ENCODE peak calls at places on chromosomes 1 and 21, in eight cellular contexts. One of them, this sample, is unnamed.

GRCh38 chr1:53889304-53890298 is at the start of gene YIPF1:
- DNase-seq in iPS-NIHi11: peak
- DNase-seq in spleen: peak
- DNase-seq in Daoy: peak
- DNase-seq in HFFc6: peak
- DNase-seq in CD8-positive, alpha-beta T cell: peak
- DNase-seq in right cardiac atrium: peak
- DNase-seq in activated naive CD8-positive, alpha-beta T cell treated with anti-CD3 and anti-CD28 coated beads, Interleukin-2, amount 10 ng/mL, durations not matched to agents 7 days and 5 days: peak
- DNase-seq in this sample: peak

GRCh38 chr1:98749152-98749756 is 87.7 kb downstream of the SNX7 start:
- DNase-seq in iPS-NIHi11: no peak
- DNase-seq in spleen: no peak
- DNase-seq in Daoy: no peak
- DNase-seq in HFFc6: peak
- DNase-seq in CD8-positive, alpha-beta T cell: no peak
- DNase-seq in right cardiac atrium: no peak
- DNase-seq in activated naive CD8-positive, alpha-beta T cell treated with anti-CD3 and anti-CD28 coated beads, Interleukin-2, amount 10 ng/mL, durations not matched to agents 7 days and 5 days: no peak
- DNase-seq in this sample: no peak

GRCh38 chr1:234326493-234327366 is 46.5 kb upstream of the COA6 start:
- DNase-seq in iPS-NIHi11: peak
- DNase-seq in spleen: no peak
- DNase-seq in Daoy: peak
- DNase-seq in HFFc6: peak
- DNase-seq in CD8-positive, alpha-beta T cell: peak
- DNase-seq in right cardiac atrium: peak
- DNase-seq in activated naive CD8-positive, alpha-beta T cell treated with anti-CD3 and anti-CD28 coated beads, Interleukin-2, amount 10 ng/mL, durations not matched to agents 7 days and 5 days: peak
- DNase-seq in this sample: peak

GRCh38 chr1:191752342-191752741 is 405.9 kb upstream of the RGS18 start:
- DNase-seq in iPS-NIHi11: no peak
- DNase-seq in spleen: no peak
- DNase-seq in Daoy: no peak
- DNase-seq in HFFc6: no peak
- DNase-seq in CD8-positive, alpha-beta T cell: no peak
- DNase-seq in right cardiac atrium: no peak
- DNase-seq in activated naive CD8-positive, alpha-beta T cell treated with anti-CD3 and anti-CD28 coated beads, Interleukin-2, amount 10 ng/mL, durations not matched to agents 7 days and 5 days: no peak
- DNase-seq in this sample: no peak

GRCh38 chr1:243842978-243843490 is 7.0 kb downstream of the AKT3 start:
- DNase-seq in iPS-NIHi11: no peak
- DNase-seq in spleen: no peak
- DNase-seq in Daoy: peak
- DNase-seq in HFFc6: peak
- DNase-seq in CD8-positive, alpha-beta T cell: no peak
- DNase-seq in right cardiac atrium: no peak
- DNase-seq in activated naive CD8-positive, alpha-beta T cell treated with anti-CD3 and anti-CD28 coated beads, Interleukin-2, amount 10 ng/mL, durations not matched to agents 7 days and 5 days: no peak
- DNase-seq in this sample: no peak

GRCh38 chr1:91527781-91528180 is 27.1 kb downstream of the CDC7 start:
- DNase-seq in iPS-NIHi11: no peak
- DNase-seq in spleen: no peak
- DNase-seq in Daoy: no peak
- DNase-seq in HFFc6: no peak
- DNase-seq in CD8-positive, alpha-beta T cell: no peak
- DNase-seq in right cardiac atrium: no peak
- DNase-seq in activated naive CD8-positive, alpha-beta T cell treated with anti-CD3 and anti-CD28 coated beads, Interleukin-2, amount 10 ng/mL, durations not matched to agents 7 days and 5 days: no peak
- DNase-seq in this sample: no peak

GRCh38 chr1:63873751-63874150 is 99.9 kb downstream of the ROR1 start:
- DNase-seq in iPS-NIHi11: no peak
- DNase-seq in spleen: no peak
- DNase-seq in Daoy: peak
- DNase-seq in HFFc6: peak
- DNase-seq in CD8-positive, alpha-beta T cell: no peak
- DNase-seq in right cardiac atrium: no peak
- DNase-seq in activated naive CD8-positive, alpha-beta T cell treated with anti-CD3 and anti-CD28 coated beads, Interleukin-2, amount 10 ng/mL, durations not matched to agents 7 days and 5 days: no peak
- DNase-seq in this sample: no peak

GRCh38 chr1:234509457-234510328 is 30.7 kb upstream of the TARBP1 start:
- DNase-seq in iPS-NIHi11: no peak
- DNase-seq in spleen: no peak
- DNase-seq in Daoy: no peak
- DNase-seq in HFFc6: no peak
- DNase-seq in CD8-positive, alpha-beta T cell: no peak
- DNase-seq in right cardiac atrium: no peak
- DNase-seq in activated naive CD8-positive, alpha-beta T cell treated with anti-CD3 and anti-CD28 coated beads, Interleukin-2, amount 10 ng/mL, durations not matched to agents 7 days and 5 days: no peak
- DNase-seq in this sample: no peak

GRCh38 chr1:56326056-56326455 is 253.3 kb downstream of the PLPP3 start:
- DNase-seq in iPS-NIHi11: no peak
- DNase-seq in spleen: no peak
- DNase-seq in Daoy: no peak
- DNase-seq in HFFc6: no peak
- DNase-seq in CD8-positive, alpha-beta T cell: no peak
- DNase-seq in right cardiac atrium: no peak
- DNase-seq in activated naive CD8-positive, alpha-beta T cell treated with anti-CD3 and anti-CD28 coated beads, Interleukin-2, amount 10 ng/mL, durations not matched to agents 7 days and 5 days: no peak
- DNase-seq in this sample: no peak

GRCh38 chr1:230186874-230187273 is 119.8 kb downstream of the GALNT2 start:
- DNase-seq in iPS-NIHi11: no peak
- DNase-seq in spleen: no peak
- DNase-seq in Daoy: no peak
- DNase-seq in HFFc6: no peak
- DNase-seq in CD8-positive, alpha-beta T cell: no peak
- DNase-seq in right cardiac atrium: no peak
- DNase-seq in activated naive CD8-positive, alpha-beta T cell treated with anti-CD3 and anti-CD28 coated beads, Interleukin-2, amount 10 ng/mL, durations not matched to agents 7 days and 5 days: no peak
- DNase-seq in this sample: no peak

GRCh38 chr1:178341218-178341956 is 155.4 kb downstream of the CLEC20A start:
- DNase-seq in iPS-NIHi11: peak
- DNase-seq in spleen: no peak
- DNase-seq in Daoy: peak
- DNase-seq in HFFc6: peak
- DNase-seq in CD8-positive, alpha-beta T cell: no peak
- DNase-seq in right cardiac atrium: peak
- DNase-seq in activated naive CD8-positive, alpha-beta T cell treated with anti-CD3 and anti-CD28 coated beads, Interleukin-2, amount 10 ng/mL, durations not matched to agents 7 days and 5 days: no peak
- DNase-seq in this sample: no peak

GRCh38 chr21:25565272-25566199 is 41.7 kb downstream of the MRPL39 start:
- DNase-seq in iPS-NIHi11: no peak
- DNase-seq in spleen: no peak
- DNase-seq in Daoy: no peak
- DNase-seq in HFFc6: no peak
- DNase-seq in CD8-positive, alpha-beta T cell: no peak
- DNase-seq in right cardiac atrium: no peak
- DNase-seq in activated naive CD8-positive, alpha-beta T cell treated with anti-CD3 and anti-CD28 coated beads, Interleukin-2, amount 10 ng/mL, durations not matched to agents 7 days and 5 days: no peak
- DNase-seq in this sample: no peak

GRCh38 chr1:115113781-115114180 is 24.5 kb upstream of the TSPAN2 start:
- DNase-seq in iPS-NIHi11: no peak
- DNase-seq in spleen: no peak
- DNase-seq in Daoy: peak
- DNase-seq in HFFc6: no peak
- DNase-seq in CD8-positive, alpha-beta T cell: no peak
- DNase-seq in right cardiac atrium: no peak
- DNase-seq in activated naive CD8-positive, alpha-beta T cell treated with anti-CD3 and anti-CD28 coated beads, Interleukin-2, amount 10 ng/mL, durations not matched to agents 7 days and 5 days: no peak
- DNase-seq in this sample: no peak

GRCh38 chr1:115114308-115114707 is 25.0 kb upstream of the TSPAN2 start:
- DNase-seq in iPS-NIHi11: no peak
- DNase-seq in spleen: no peak
- DNase-seq in Daoy: peak
- DNase-seq in HFFc6: no peak
- DNase-seq in CD8-positive, alpha-beta T cell: no peak
- DNase-seq in right cardiac atrium: no peak
- DNase-seq in activated naive CD8-positive, alpha-beta T cell treated with anti-CD3 and anti-CD28 coated beads, Interleukin-2, amount 10 ng/mL, durations not matched to agents 7 days and 5 days: no peak
- DNase-seq in this sample: no peak

GRCh38 chr1:26786437-26787380 is 1.0 kb upstream of the PIGV start:
- DNase-seq in iPS-NIHi11: peak
- DNase-seq in spleen: peak
- DNase-seq in Daoy: peak
- DNase-seq in HFFc6: peak
- DNase-seq in CD8-positive, alpha-beta T cell: peak
- DNase-seq in right cardiac atrium: peak
- DNase-seq in activated naive CD8-positive, alpha-beta T cell treated with anti-CD3 and anti-CD28 coated beads, Interleukin-2, amount 10 ng/mL, durations not matched to agents 7 days and 5 days: peak
- DNase-seq in this sample: peak

GRCh38 chr1:153991151-153991472 is 550 bp downstream of the RPS27 start:
- DNase-seq in iPS-NIHi11: no peak
- DNase-seq in spleen: no peak
- DNase-seq in Daoy: no peak
- DNase-seq in HFFc6: no peak
- DNase-seq in CD8-positive, alpha-beta T cell: no peak
- DNase-seq in right cardiac atrium: no peak
- DNase-seq in activated naive CD8-positive, alpha-beta T cell treated with anti-CD3 and anti-CD28 coated beads, Interleukin-2, amount 10 ng/mL, durations not matched to agents 7 days and 5 days: no peak
- DNase-seq in this sample: no peak

GRCh38 chr1:32337855-32338636 is 2.0 kb upstream of the MARCKSL1 start:
- DNase-seq in iPS-NIHi11: no peak
- DNase-seq in spleen: peak
- DNase-seq in Daoy: peak
- DNase-seq in HFFc6: no peak
- DNase-seq in CD8-positive, alpha-beta T cell: no peak
- DNase-seq in right cardiac atrium: peak
- DNase-seq in activated naive CD8-positive, alpha-beta T cell treated with anti-CD3 and anti-CD28 coated beads, Interleukin-2, amount 10 ng/mL, durations not matched to agents 7 days and 5 days: no peak
- DNase-seq in this sample: no peak

GRCh38 chr1:207612762-207613161 is 32.2 kb upstream of the CR1L start:
- DNase-seq in iPS-NIHi11: no peak
- DNase-seq in spleen: no peak
- DNase-seq in Daoy: no peak
- DNase-seq in HFFc6: no peak
- DNase-seq in CD8-positive, alpha-beta T cell: no peak
- DNase-seq in right cardiac atrium: no peak
- DNase-seq in activated naive CD8-positive, alpha-beta T cell treated with anti-CD3 and anti-CD28 coated beads, Interleukin-2, amount 10 ng/mL, durations not matched to agents 7 days and 5 days: no peak
- DNase-seq in this sample: no peak

GRCh38 chr21:43763901-43764523 is 12.1 kb downstream of the CSTB start:
- DNase-seq in iPS-NIHi11: no peak
- DNase-seq in spleen: no peak
- DNase-seq in Daoy: no peak
- DNase-seq in HFFc6: no peak
- DNase-seq in CD8-positive, alpha-beta T cell: no peak
- DNase-seq in right cardiac atrium: peak
- DNase-seq in activated naive CD8-positive, alpha-beta T cell treated with anti-CD3 and anti-CD28 coated beads, Interleukin-2, amount 10 ng/mL, durations not matched to agents 7 days and 5 days: no peak
- DNase-seq in this sample: no peak

GRCh38 chr1:163561570-163562295 is 240.0 kb downstream of the NUF2 start:
- DNase-seq in iPS-NIHi11: peak
- DNase-seq in spleen: no peak
- DNase-seq in Daoy: no peak
- DNase-seq in HFFc6: peak
- DNase-seq in CD8-positive, alpha-beta T cell: no peak
- DNase-seq in right cardiac atrium: no peak
- DNase-seq in activated naive CD8-positive, alpha-beta T cell treated with anti-CD3 and anti-CD28 coated beads, Interleukin-2, amount 10 ng/mL, durations not matched to agents 7 days and 5 days: no peak
- DNase-seq in this sample: no peak

GRCh38 chr1:179924268-179924667 is 30.3 kb upstream of the CEP350 start:
- DNase-seq in iPS-NIHi11: no peak
- DNase-seq in spleen: no peak
- DNase-seq in Daoy: no peak
- DNase-seq in HFFc6: no peak
- DNase-seq in CD8-positive, alpha-beta T cell: no peak
- DNase-seq in right cardiac atrium: no peak
- DNase-seq in activated naive CD8-positive, alpha-beta T cell treated with anti-CD3 and anti-CD28 coated beads, Interleukin-2, amount 10 ng/mL, durations not matched to agents 7 days and 5 days: no peak
- DNase-seq in this sample: peak